ENCODE peak calls at places on chromosomes 6 and 20, in nine cellular contexts. W is HCT116; P is coronary artery; J is activated naive CD4-positive, alpha-beta T cell treated with Interleukin-2 at 50 U/mL for 16 hours; M is hypothalamus; F is activated CD8-positive, alpha-beta memory T cell treated with anti-CD3 and anti-CD28 coated beads, Interleukin-2, amount 10 ng/mL, durations not matched to agents 7 days and 5 days; G is HTR-8/SVneo; C is EH; H is Caki2. I is an unnamed sample.

GRCh38 chr6:31837612-31838553 is 10.3 kb downstream of the HSPA1B start:
- DNase-seq in P (no peak), C (peak; percentile 42), G (no peak), F (no peak), M (no peak), H (no peak), J (no peak), W (no peak), I (no peak)

GRCh38 chr20:46406200-46406985 is at the start of gene ELMO2:
- DNase-seq in H (peak; percentile 97), P (peak; percentile 97), W (peak; percentile 89), C (peak; percentile 97), M (peak; percentile 89), F (peak; percentile 98), G (peak; percentile 99), J (peak; percentile 97), I (peak; percentile 97)

GRCh38 chr20:36848078-36848660 is 27.8 kb upstream of the TLDC2 start:
- DNase-seq in J (no peak), C (peak; percentile 97), H (no peak), P (no peak), F (no peak), M (no peak), W (no peak), G (peak; percentile 76), I (no peak)

GRCh38 chr20:57882451-57883161 is 172.8 kb upstream of the PMEPA1 start:
- DNase-seq in H (no peak), W (no peak), M (no peak), G (peak; percentile 70), F (peak; percentile 36), P (no peak), C (peak; percentile 48), J (no peak), I (no peak)

GRCh38 chr20:35306931-35307517 is 14.8 kb upstream of the FAM83C start:
- DNase-seq in M (no peak), F (peak; percentile 54), W (peak; percentile 60), C (peak; percentile 82), P (no peak), H (peak; percentile 66), J (peak; percentile 30), G (peak; percentile 63), I (peak; percentile 82)

GRCh38 chr20:52201395-52201794 is 9.8 kb upstream of the ZFP64 start:
- DNase-seq in H (no peak), G (no peak), C (no peak), M (no peak), W (no peak), F (no peak), J (no peak), P (no peak), I (no peak)

GRCh38 chr20:4534315-4534714 is 187.4 kb upstream of the PRND start:
- DNase-seq in F (no peak), W (no peak), J (no peak), C (no peak), M (no peak), P (no peak), G (no peak), H (no peak), I (no peak)

GRCh38 chr20:1415667-1416468 is 23.0 kb upstream of the FKBP1A start:
- DNase-seq in W (peak; percentile 97), F (peak; percentile 57), C (peak; percentile 98), J (no peak), P (no peak), M (no peak), H (peak; percentile 83), G (peak; percentile 92), I (no peak)

GRCh38 chr6:164322533-164322932 is 908.0 kb downstream of the QKI start:
- DNase-seq in P (no peak), G (peak; percentile 29), F (no peak), M (no peak), H (peak; percentile 53), J (no peak), W (no peak), C (no peak), I (no peak)

GRCh38 chr20:10673831-10674683 is at the start of gene JAG1:
- DNase-seq in M (peak; percentile 77), H (peak; percentile 99), C (peak; percentile 97), G (peak; percentile 95), F (peak; percentile 82), J (peak; percentile 64), W (peak; percentile 85), P (peak; percentile 97), I (peak; percentile 94)

GRCh38 chr6:3654436-3654835 is 97.1 kb downstream of the PXDC1 start:
- DNase-seq in J (no peak), M (no peak), G (no peak), W (no peak), F (no peak), P (no peak), H (no peak), C (no peak), I (no peak)